ENCODE peak calls at places on chromosomes 3 and 15, in eight cellular contexts. P is H1, Q is mesendoderm, I is mesenchymal stem cell, H is astrocyte, L is neural progenitor cell, D is GM23248, O is OCI-LY7. T is an unnamed sample.
A peak's percentile ranks its signal among the peaks of the same experiment; 100 is the strongest.

GRCh38 chr15:60941448-60941847 is 287.7 kb downstream of the RORA start:
- DNase-seq in P (no peak), Q (no peak), I (peak; percentile 4), H (peak; percentile 76), L (no peak), D (peak; percentile 73), O (no peak), T (peak; percentile 76)

GRCh38 chr3:21484323-21485154 is 266.5 kb downstream of the ZNF385D start:
- DNase-seq in P (peak; percentile 77), Q (peak; percentile 95), I (peak; percentile 29), H (peak; percentile 55), L (peak; percentile 79), D (peak; percentile 78), O (peak; percentile 43), T (peak; percentile 83)

GRCh38 chr15:39460748-39461147 is 120.1 kb upstream of the THBS1 start:
- DNase-seq in P (no peak), Q (no peak), I (no peak), H (no peak), L (no peak), D (no peak), O (no peak), T (no peak)

GRCh38 chr3:71341721-71342120 is 241.8 kb downstream of the FOXP1 start:
- DNase-seq in P (no peak), Q (no peak), I (peak; percentile 65), H (peak; percentile 82), L (no peak), D (peak; percentile 75), O (no peak), T (peak; percentile 86)

GRCh38 chr15:85716261-85716660 is 78.5 kb downstream of the KLHL25 start:
- DNase-seq in P (no peak), Q (no peak), I (no peak), H (no peak), L (no peak), D (no peak), O (no peak), T (no peak)

GRCh38 chr3:35639251-35640185 is at the start of gene ARPP21:
- DNase-seq in P (peak; percentile 70), Q (peak; percentile 37), I (peak; percentile 2), H (peak; percentile 5), L (peak; percentile 70), D (no peak), O (peak; percentile 61), T (no peak)

GRCh38 chr3:172106989-172107388 is 67.6 kb downstream of the FNDC3B start:
- DNase-seq in P (no peak), Q (no peak), I (no peak), H (peak; percentile 61), L (no peak), D (no peak), O (peak; percentile 92), T (peak; percentile 69)

GRCh38 chr15:101037090-101037830 is 118.1 kb downstream of the LRRK1 start:
- DNase-seq in P (peak; percentile 24), Q (no peak), I (no peak), H (no peak), L (no peak), D (no peak), O (no peak), T (no peak)

GRCh38 chr15:78718842-78719241 is 77.8 kb upstream of the CHRNB4 start:
- DNase-seq in P (no peak), Q (no peak), I (no peak), H (no peak), L (no peak), D (no peak), O (no peak), T (no peak)

GRCh38 chr3:161423911-161424522 is 52.7 kb upstream of the SPTSSB start:
- DNase-seq in P (no peak), Q (peak; percentile 36), I (peak; percentile 60), H (no peak), L (peak; percentile 31), D (peak; percentile 54), O (peak; percentile 38), T (peak; percentile 63)

GRCh38 chr3:41267975-41268640 is 68.8 kb downstream of the CTNNB1 start:
- DNase-seq in P (no peak), Q (peak; percentile 33), I (peak; percentile 85), H (peak; percentile 94), L (no peak), D (peak; percentile 98), O (no peak), T (peak; percentile 95)

GRCh38 chr3:99128740-99129505 is 227.4 kb upstream of the DCBLD2 start:
- DNase-seq in P (no peak), Q (peak; percentile 37), I (peak; percentile 96), H (peak; percentile 99), L (no peak), D (peak; percentile 97), O (no peak), T (peak; percentile 94)

GRCh38 chr3:67580430-67581000 is 73.9 kb downstream of the SUCLG2 start:
- DNase-seq in P (no peak), Q (no peak), I (no peak), H (no peak), L (no peak), D (no peak), O (no peak), T (no peak)

GRCh38 chr15:88258021-88258641 is 1.6 kb upstream of the NTRK3 start:
- DNase-seq in P (peak; percentile 89), Q (peak; percentile 90), I (peak; percentile 33), H (no peak), L (peak; percentile 74), D (peak; percentile 32), O (peak; percentile 29), T (no peak)

GRCh38 chr3:141302364-141303141 is 65.8 kb upstream of the ZBTB38 start:
- DNase-seq in P (no peak), Q (no peak), I (peak; percentile 79), H (peak; percentile 33), L (no peak), D (peak; percentile 91), O (no peak), T (peak; percentile 59)

GRCh38 chr15:32667321-32667720 is 25.8 kb downstream of the SCG5 start:
- DNase-seq in P (no peak), Q (no peak), I (no peak), H (no peak), L (no peak), D (no peak), O (no peak), T (no peak)

DNA sequence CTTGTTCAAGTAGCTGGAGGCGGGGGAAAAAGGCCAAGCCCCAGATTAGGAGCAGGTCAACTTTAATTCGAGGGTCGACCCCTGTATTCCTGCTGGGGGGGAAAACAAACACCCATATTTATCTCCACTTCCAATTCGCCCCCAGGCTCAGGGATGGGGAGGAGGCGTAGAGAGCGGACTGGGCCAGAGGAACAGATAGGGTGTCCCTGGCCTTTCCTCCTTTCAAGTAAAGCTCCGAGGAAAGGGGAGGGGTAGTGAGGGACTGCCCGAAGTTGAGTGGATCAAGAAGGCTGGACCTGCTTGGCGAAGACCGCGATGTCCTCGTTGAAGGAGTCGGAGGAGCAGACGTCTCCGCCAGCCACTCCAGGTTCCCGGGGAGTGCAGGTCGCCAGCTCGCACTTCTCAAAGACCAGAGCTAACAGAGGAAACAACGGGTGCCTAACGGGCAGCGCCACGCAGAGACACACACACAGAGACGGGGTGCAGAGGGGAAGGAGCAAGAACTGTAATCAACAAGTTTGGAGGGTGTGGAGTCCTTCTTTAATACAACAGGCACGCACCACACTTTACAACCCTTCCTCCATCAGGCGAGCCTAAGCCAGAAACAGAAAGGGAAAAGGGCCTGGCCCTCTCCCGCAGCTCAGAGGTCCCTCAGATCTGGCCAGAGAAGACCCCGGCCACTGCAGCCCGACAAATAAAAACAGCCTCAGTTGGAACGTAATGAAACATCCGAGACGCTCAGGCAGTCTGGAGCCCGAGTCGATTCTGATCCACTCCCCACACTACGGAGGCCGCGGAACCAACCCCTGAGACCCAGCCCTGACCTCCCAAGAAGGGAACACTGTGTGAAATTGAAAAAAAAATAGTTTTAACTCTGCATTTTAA is 4.1 kb downstream of the MEIS2 start:
- DNase-seq in P (peak; percentile 71), Q (peak; percentile 70), I (peak; percentile 58), H (no peak), L (peak; percentile 47), D (peak; percentile 47), O (no peak), T (no peak)
- H3K4me2 ChIP-seq in P (peak overlapping the region; percentile 81), Q (peak overlapping the region; percentile 85), I (peak overlapping the region; percentile 74), H (peak overlapping the region; percentile 99), L (peak overlapping the region; percentile 96), D (peak overlapping the region; percentile 99), O (peak overlapping the region; percentile 69), T (peak overlapping the region; percentile 18)

GRCh38 chr3:50318163-50318562 is 4.4 kb downstream of the HYAL2 start:
- DNase-seq in P (no peak), Q (no peak), I (no peak), H (no peak), L (no peak), D (no peak), O (peak; percentile 66), T (no peak)

GRCh38 chr3:50320853-50321145 is 1.7 kb downstream of the HYAL2 start:
- DNase-seq in P (no peak), Q (no peak), I (no peak), H (no peak), L (no peak), D (peak; percentile 84), O (no peak), T (no peak)

GRCh38 chr3:50318615-50319014 is 3.9 kb downstream of the HYAL2 start:
- DNase-seq in P (no peak), Q (no peak), I (no peak), H (no peak), L (no peak), D (no peak), O (no peak), T (no peak)

GRCh38 chr3:50319872-50320625 is 2.5 kb downstream of the HYAL2 start:
- DNase-seq in P (no peak), Q (no peak), I (no peak), H (no peak), L (no peak), D (no peak), O (no peak), T (no peak)

GRCh38 chr3:50319181-50319871 is 3.2 kb downstream of the HYAL2 start:
- DNase-seq in P (no peak), Q (no peak), I (no peak), H (no peak), L (no peak), D (no peak), O (no peak), T (no peak)
- H3K4me2 ChIP-seq in P (no peak overlapping the region), Q (no peak overlapping the region), I (no peak overlapping the region), H (peak overlapping the region; percentile 93), L (peak overlapping the region; percentile 88), D (no peak overlapping the region), O (peak overlapping the region; percentile 73), T (no peak overlapping the region)

DNA sequence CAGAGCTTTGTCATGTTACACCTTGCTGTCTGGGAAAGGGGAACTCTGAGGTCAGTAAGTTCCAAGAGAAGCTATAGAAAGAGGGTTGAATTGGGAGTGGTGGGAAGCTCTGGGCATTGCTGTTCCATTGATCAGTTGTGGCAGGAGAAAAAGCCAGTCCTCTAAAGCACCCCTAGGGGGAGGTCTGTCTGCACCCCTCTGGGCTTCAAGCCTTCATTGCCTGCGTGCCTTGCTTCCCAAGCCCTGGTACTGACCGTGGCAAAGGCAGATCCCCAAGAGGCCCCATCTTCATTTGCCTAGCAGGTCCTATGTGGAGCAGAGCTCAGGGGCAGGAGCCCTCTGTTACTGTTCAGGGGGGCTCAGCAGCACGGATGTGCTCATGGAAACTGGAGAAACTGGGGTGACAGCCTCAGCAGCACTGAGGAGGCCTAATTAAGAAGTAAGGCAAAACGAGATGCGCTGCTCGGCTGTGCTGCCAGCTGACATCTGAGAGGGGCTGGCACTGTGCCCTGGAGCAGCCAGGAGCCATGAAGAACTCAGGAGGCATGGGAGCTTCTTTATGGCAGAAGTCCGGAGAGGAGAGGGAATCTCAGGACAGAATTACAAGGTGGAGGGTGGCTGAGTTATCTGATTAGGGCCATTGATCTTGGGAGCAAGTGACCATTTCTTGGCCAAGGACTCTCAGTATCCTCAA is 270.9 kb downstream of the RPLP1 start:
- DNase-seq in P (peak; percentile 48), Q (peak; percentile 21), I (no peak), H (no peak), L (peak; percentile 47), D (no peak), O (peak; percentile 40), T (no peak)
- H3K4me2 ChIP-seq in P (no peak overlapping the region), Q (no peak overlapping the region), I (no peak overlapping the region), H (no peak overlapping the region), L (no peak overlapping the region), D (no peak overlapping the region), O (no peak overlapping the region), T (no peak overlapping the region)

GRCh38 chr15:24858737-24859601 is 95.8 kb upstream of the SNRPN start:
- DNase-seq in P (no peak), Q (peak; percentile 87), I (peak; percentile 51), H (peak; percentile 54), L (peak; percentile 80), D (peak; percentile 11), O (no peak), T (peak; percentile 65)
- H3K4me2 ChIP-seq in P (no peak overlapping the region), Q (no peak overlapping the region), I (no peak overlapping the region), H (peak overlapping the region; percentile 81), L (peak overlapping the region; percentile 77), D (no peak overlapping the region), O (no peak overlapping the region), T (no peak overlapping the region)